ENCODE peak calls at places on chromosomes 5 and 9, in five cellular contexts. H, B, I, L and N are unnamed samples.

GRCh38 chr5:139481580-139482049 is 943 bp downstream of the STING1 start:
- DNase-seq in B (no peak), H (no peak), L (no peak), I (no peak), N (peak; percentile 73)

GRCh38 chr9:37943329-37944265 is 39.7 kb upstream of the SLC25A51 start:
- DNase-seq in L (peak; percentile 84), B (no peak), I (peak; percentile 97), H (no peak), N (peak; percentile 83)

GRCh38 chr9:93592389-93593021 is 16.1 kb downstream of the PHF2 start:
- DNase-seq in B (no peak), I (peak; percentile 21), L (no peak), H (no peak), N (no peak)

GRCh38 chr5:143194206-143194605 is 209.3 kb downstream of the NR3C1 start:
- DNase-seq in H (no peak), L (no peak), B (no peak), I (no peak), N (no peak)

GRCh38 chr5:104048231-104048630 is 485.6 kb upstream of the NUDT12 start:
- DNase-seq in I (peak; percentile 67), H (no peak), B (no peak), L (no peak), N (no peak)

GRCh38 chr5:180135128-180135955 is 63.8 kb upstream of the RNF130 start:
- DNase-seq in B (no peak), I (peak; percentile 87), H (no peak), L (peak; percentile 83), N (peak; percentile 90)

GRCh38 chr9:135210676-135211523 is 123.4 kb downstream of the OLFM1 start:
- DNase-seq in H (no peak), L (no peak), I (no peak), B (no peak), N (no peak)

GRCh38 chr5:124746916-124747769 is 704 bp upstream of the ZNF608 start:
- DNase-seq in L (peak; percentile 56), H (peak; percentile 87), B (peak; percentile 93), I (peak; percentile 93), N (peak; percentile 65)

GRCh38 chr5:149038336-149039075 is 24.4 kb downstream of the SH3TC2 start:
- DNase-seq in L (peak; percentile 50), I (no peak), B (no peak), H (no peak), N (no peak)

GRCh38 chr9:136607334-136607919 is 55.3 kb upstream of the EGFL7 start:
- DNase-seq in H (no peak), I (no peak), B (no peak), L (no peak), N (no peak)

GRCh38 chr9:7121055-7121454 is 363.3 kb downstream of the KDM4C start:
- DNase-seq in I (peak; percentile 23), B (no peak), L (no peak), H (no peak), N (peak; percentile 11)

GRCh38 chr5:65815156-65815555 is 93.2 kb downstream of the NLN start:
- DNase-seq in I (no peak), B (no peak), H (no peak), L (no peak), N (no peak)

GRCh38 chr5:172096184-172096941 is 89.9 kb upstream of the FBXW11 start:
- DNase-seq in H (no peak), I (peak; percentile 50), L (no peak), B (no peak), N (no peak)

GRCh38 chr5:124889522-124889828 is 143.0 kb upstream of the ZNF608 start:
- DNase-seq in L (peak; percentile 24), I (no peak), H (no peak), B (no peak), N (no peak)

GRCh38 chr5:67817652-67818051 is 397.9 kb upstream of the PIK3R1 start:
- DNase-seq in B (no peak), I (no peak), L (no peak), H (no peak), N (no peak)

GRCh38 chr5:141973871-141974595 is 5.1 kb downstream of the RNF14 start:
- DNase-seq in H (no peak), B (no peak), I (peak; percentile 78), L (peak; percentile 52), N (peak; percentile 19)

GRCh38 chr9:112831281-112831851 is 59.3 kb downstream of the SLC46A2 start:
- DNase-seq in H (no peak), I (no peak), L (peak; percentile 52), B (no peak), N (no peak)

GRCh38 chr9:91147079-91147708 is 214.5 kb downstream of the AUH start:
- DNase-seq in L (no peak), H (no peak), I (no peak), B (peak; percentile 71), N (no peak)

GRCh38 chr9:131678499-131679111 is 61.3 kb downstream of the RAPGEF1 start:
- DNase-seq in H (peak; percentile 9), I (peak; percentile 98), B (peak; percentile 41), L (peak; percentile 92), N (peak; percentile 96)

GRCh38 chr9:16333697-16334096 is 536.8 kb downstream of the BNC2 start:
- DNase-seq in L (no peak), B (no peak), I (peak; percentile 50), H (no peak), N (no peak)

GRCh38 chr9:16336833-16337232 is 533.6 kb downstream of the BNC2 start:
- DNase-seq in B (no peak), L (peak; percentile 4), I (no peak), H (no peak), N (peak; percentile 9)

GRCh38 chr9:16341176-16341575 is 529.3 kb downstream of the BNC2 start:
- DNase-seq in B (no peak), I (peak; percentile 59), L (peak; percentile 29), H (no peak), N (peak; percentile 12)

GRCh38 chr9:16335788-16336580 is 534.5 kb downstream of the BNC2 start:
- DNase-seq in H (no peak), L (peak; percentile 95), I (peak; percentile 100), B (no peak), N (peak; percentile 98)

DNA sequence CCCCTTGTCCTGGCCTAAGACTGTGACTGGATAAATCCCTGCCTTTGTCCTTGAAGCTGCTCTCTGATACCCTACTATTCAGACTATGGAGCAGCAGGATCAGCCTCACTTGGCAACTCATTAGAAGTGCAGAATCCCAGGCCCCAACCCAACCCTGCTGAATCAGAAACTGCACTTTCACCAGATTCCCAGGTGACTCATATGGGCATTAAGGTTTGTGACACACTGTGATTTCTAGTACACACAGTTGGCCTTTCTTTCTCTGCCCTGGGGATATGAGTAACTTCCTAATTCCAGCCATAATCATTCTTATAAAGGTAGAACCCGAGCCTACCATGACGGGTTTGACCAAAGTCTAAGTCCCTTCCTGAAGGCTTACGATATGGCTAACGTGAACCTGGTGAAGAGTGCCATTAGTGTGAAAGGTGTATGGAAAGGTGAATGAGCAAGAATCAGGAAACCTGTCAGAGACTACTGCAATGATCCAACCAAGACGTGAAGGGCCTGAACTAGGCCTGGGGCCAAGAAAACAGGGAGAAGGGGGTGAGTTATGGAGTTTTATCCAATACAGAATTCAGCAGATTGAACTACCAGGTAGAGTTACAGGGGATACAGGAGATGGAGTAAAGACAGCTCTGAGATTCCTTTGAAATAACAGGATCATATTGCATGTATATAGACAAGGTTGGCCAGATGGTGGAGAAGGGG is 533.0 kb downstream of the BNC2 start:
- DNase-seq in B (no peak), L (peak; percentile 96), H (no peak), I (peak; percentile 96), N (peak; percentile 99)
- H3K4me2 ChIP-seq in B (no peak overlapping the region), L (peak overlapping the region; percentile 68), H (no peak overlapping the region), I (no peak overlapping the region), N (peak overlapping the region; percentile 41)

GRCh38 chr9:78149738-78150291 is 86.1 kb upstream of the CEP78 start:
- DNase-seq in H (no peak), B (no peak), I (no peak), L (no peak), N (no peak)

GRCh38 chr9:78146241-78146640 is 89.6 kb upstream of the CEP78 start:
- DNase-seq in H (no peak), L (no peak), B (no peak), I (peak; percentile 75), N (no peak)

GRCh38 chr9:78144008-78144381 is 91.9 kb upstream of the CEP78 start:
- DNase-seq in B (no peak), H (no peak), L (no peak), I (no peak), N (no peak)

GRCh38 chr9:78143281-78144007 is 92.4 kb upstream of the CEP78 start:
- DNase-seq in I (peak; percentile 39), B (peak; percentile 45), H (peak; percentile 43), L (no peak), N (no peak)

DNA sequence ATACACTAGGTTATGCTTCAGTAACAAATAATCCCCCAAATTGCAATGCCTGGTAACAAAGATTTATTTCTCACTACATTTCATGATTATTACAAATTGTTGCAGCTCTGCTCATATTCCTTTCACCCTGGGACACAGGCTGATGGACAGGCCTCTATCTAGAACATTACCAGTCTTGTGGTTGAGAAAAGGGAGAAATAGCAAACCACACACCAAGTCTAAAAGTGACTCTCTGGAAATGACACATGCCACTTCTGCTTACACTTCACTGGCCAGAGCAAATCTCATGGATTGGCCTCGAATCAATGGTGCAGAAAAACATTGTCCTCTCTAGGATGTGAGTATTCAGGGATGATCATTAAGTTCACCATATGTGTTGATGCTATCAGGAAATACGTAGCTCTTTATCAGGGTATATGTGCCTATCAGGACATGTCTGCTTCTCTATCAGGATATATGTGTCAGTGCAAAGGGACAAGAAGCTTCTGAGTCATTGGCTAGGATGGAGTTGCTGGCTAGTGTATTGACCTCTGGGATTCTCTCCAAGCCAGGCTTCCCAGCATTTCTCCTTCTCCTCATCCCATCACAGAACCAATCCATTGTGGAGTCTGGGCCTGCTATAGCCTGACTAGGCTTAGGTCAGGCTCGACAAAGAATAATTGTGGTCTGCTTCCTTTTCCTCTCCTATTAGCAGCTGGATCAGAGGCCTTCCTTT is 91.1 kb upstream of the CEP78 start:
- DNase-seq in B (no peak), I (peak; percentile 56), H (no peak), L (no peak), N (no peak)
- H2AFZ ChIP-seq in B (peak overlapping the region; percentile 20), I (no peak overlapping the region), H (no peak overlapping the region), L (no peak overlapping the region), N (no peak overlapping the region)

GRCh38 chr9:2041736-2042135 is 26.6 kb downstream of the SMARCA2 start:
- DNase-seq in H (no peak), B (no peak), I (peak; percentile 30), L (no peak), N (no peak)

GRCh38 chr9:2043881-2044462 is 28.8 kb downstream of the SMARCA2 start:
- DNase-seq in H (no peak), L (no peak), B (no peak), I (no peak), N (no peak)

GRCh38 chr9:2039294-2040180 is 24.4 kb downstream of the SMARCA2 start:
- DNase-seq in L (no peak), H (no peak), I (no peak), B (no peak), N (no peak)

GRCh38 chr9:2040828-2041227 is 25.7 kb downstream of the SMARCA2 start:
- DNase-seq in L (no peak), I (no peak), H (no peak), B (no peak), N (peak; percentile 45)

DNA sequence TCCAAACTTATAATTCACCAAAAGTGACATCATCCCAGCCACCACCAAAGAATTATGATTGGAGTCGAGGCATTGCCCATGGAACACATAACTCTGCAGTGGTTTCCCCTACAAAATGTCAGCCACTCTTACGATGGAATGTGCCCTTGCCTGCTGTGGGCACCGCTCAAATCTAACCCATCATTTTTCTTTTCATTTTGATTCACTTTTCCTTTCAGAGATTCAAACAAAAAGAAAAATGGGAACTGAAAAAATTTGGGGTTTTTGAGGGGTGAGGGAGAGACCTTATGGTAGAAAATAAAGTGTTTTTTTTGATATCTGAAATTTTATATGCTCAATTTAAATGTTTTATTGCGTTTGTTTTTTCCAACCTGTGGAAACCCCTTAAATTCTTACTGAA is 28.1 kb downstream of the SMARCA2 start:
- DNase-seq in H (no peak), B (no peak), L (no peak), I (peak; percentile 14), N (no peak)
- H3K4me2 ChIP-seq in H (no peak overlapping the region), B (no peak overlapping the region), L (no peak overlapping the region), I (no peak overlapping the region), N (no peak overlapping the region)

GRCh38 chr9:124038239-124038638 is 26.7 kb downstream of the LHX2 start:
- DNase-seq in H (no peak), I (no peak), L (peak; percentile 25), B (no peak), N (no peak)
- H2AFZ ChIP-seq in H (no peak overlapping the region), I (no peak overlapping the region), L (no peak overlapping the region), B (no peak overlapping the region), N (no peak overlapping the region)